ENCODE peak calls at places on chromosomes 7 and 10, in four cellular contexts. J is CD8-positive, alpha-beta T cell; H is pancreas; S is prostate gland. N is an unnamed sample.

GRCh38 chr7:88075216-88075615 is 141.2 kb downstream of the ADAM22 start:
- DNase-seq in H (no peak), S (no peak), J (no peak), N (no peak)

GRCh38 chr7:157278167-157278790 is 58.5 kb upstream of the DNAJB6 start:
- DNase-seq in H (no peak), J (no peak), S (no peak), N (peak; percentile 68)

GRCh38 chr7:90345548-90346319 is 782 bp upstream of the GTPBP10 start:
- DNase-seq in J (no peak), H (no peak), S (peak; percentile 27), N (no peak)

GRCh38 chr7:153385502-153385901 is 626.0 kb downstream of the ACTR3B start:
- DNase-seq in H (no peak), J (no peak), S (no peak), N (no peak)

GRCh38 chr10:87658858-87659555 is 671 bp upstream of the PAPSS2 start:
- DNase-seq in S (no peak), H (no peak), J (no peak), N (no peak)

GRCh38 chr10:93437946-93438795 is 44.0 kb downstream of the MYOF start:
- DNase-seq in J (no peak), S (no peak), H (no peak), N (no peak)

GRCh38 chr7:48943279-48943990 is 19.1 kb downstream of the CDC14C start:
- DNase-seq in J (no peak), H (no peak), S (no peak), N (no peak)

GRCh38 chr10:132392811-132393694 is 3.9 kb upstream of the PWWP2B start:
- DNase-seq in J (no peak), H (peak; percentile 61), S (no peak), N (peak; percentile 40)

GRCh38 chr10:11197266-11197712 is 179.6 kb downstream of the CELF2 start:
- DNase-seq in J (no peak), S (peak; percentile 69), H (no peak), N (peak; percentile 74)

GRCh38 chr7:131501422-131501821 is 55.0 kb downstream of the PODXL start:
- DNase-seq in S (no peak), H (no peak), J (peak; percentile 34), N (no peak)

GRCh38 chr10:61899663-61899996 is 1.9 kb upstream of the ARID5B start:
- DNase-seq in H (no peak), S (no peak), J (no peak), N (no peak)

GRCh38 chr10:74097776-74098175 is 52.9 kb downstream of the AP3M1 start:
- DNase-seq in J (no peak), H (no peak), S (no peak), N (no peak)
- H3K36me3 ChIP-seq in J (peaks cover 17% of the 10 kb centered on the region), H (peaks cover 11% of the 10 kb centered on the region), S (peaks cover 4% of the 10 kb centered on the region), N (peaks cover 30% of the 10 kb centered on the region)

GRCh38 chr7:64883113-64883905 is 19.8 kb upstream of the ZNF273 start:
- DNase-seq in H (no peak), S (no peak), J (no peak), N (no peak)
- H3K4me3 ChIP-seq in H (peak overlapping the region; percentile 33), S (peak overlapping the region; percentile 38), J (peak overlapping the region; percentile 33), N (peak overlapping the region; percentile 13)

GRCh38 chr7:35849954-35850353 is 49.1 kb downstream of the SEPTIN7 start:
- DNase-seq in J (no peak), S (no peak), H (no peak), N (no peak)
- H3K36me3 ChIP-seq in J (no peaks in the 10 kb centered on the region), S (no peaks in the 10 kb centered on the region), H (no peaks in the 10 kb centered on the region), N (no peaks in the 10 kb centered on the region)

GRCh38 chr7:103051520-103051919 is 23.1 kb downstream of the FBXL13 start:
- DNase-seq in S (no peak), J (no peak), H (no peak), N (no peak)
- H3K4me3 ChIP-seq in S (no peak overlapping the region), J (no peak overlapping the region), H (no peak overlapping the region), N (no peak overlapping the region)

DNA sequence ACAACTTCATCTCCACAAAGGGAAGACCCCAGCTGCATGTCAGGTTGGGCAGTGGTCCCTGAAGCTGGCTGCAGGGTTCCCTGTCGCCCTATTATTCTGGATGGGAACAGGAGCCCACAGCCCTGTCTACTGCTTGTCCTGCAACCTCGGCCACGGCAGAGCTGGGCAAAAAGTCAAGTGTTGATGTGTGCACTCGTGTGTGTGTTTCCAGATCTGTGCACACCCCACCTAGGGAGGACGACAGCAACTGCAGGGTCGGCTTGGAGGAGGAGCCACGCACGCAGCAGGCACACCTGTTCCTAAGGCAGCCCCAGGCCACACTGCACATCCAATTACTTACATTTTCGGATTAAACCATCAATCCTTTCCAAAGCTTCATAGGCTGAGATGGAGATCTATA is 23.6 kb downstream of the PITRM1 start:
- DNase-seq in H (no peak), J (no peak), S (no peak), N (no peak)
- H3K36me3 ChIP-seq in H (peaks cover 26% of the 10 kb centered on the region), J (peaks cover 53% of the 10 kb centered on the region), S (no peaks in the 10 kb centered on the region), N (peaks cover 13% of the 10 kb centered on the region)

N was measured in aorta.